ENCODE peak calls at places on chromosomes 2 and 18, in five cellular contexts. One of them, this sample, is unnamed.

GRCh38 chr2:196381464-196381863 is 210.1 kb upstream of the STK17B start:
- DNase-seq in K562: no peak
- DNase-seq in IMR-90: no peak
- DNase-seq in neural progenitor cell: no peak
- DNase-seq in GM23248: no peak
- DNase-seq in this sample: no peak

GRCh38 chr2:227324671-227325055 is 388 bp upstream of the MFF start:
- DNase-seq in neural progenitor cell: peak
- DNase-seq in K562: peak
- DNase-seq in GM23248: no peak
- DNase-seq in IMR-90: peak
- DNase-seq in this sample: no peak

GRCh38 chr2:100142393-100142792 is at the start of gene AFF3:
- DNase-seq in IMR-90: no peak
- DNase-seq in neural progenitor cell: no peak
- DNase-seq in K562: no peak
- DNase-seq in GM23248: no peak
- DNase-seq in this sample: peak

GRCh38 chr2:65823511-65823910 is 391.1 kb upstream of the SPRED2 start:
- DNase-seq in IMR-90: no peak
- DNase-seq in K562: no peak
- DNase-seq in neural progenitor cell: no peak
- DNase-seq in GM23248: no peak
- DNase-seq in this sample: no peak

GRCh38 chr18:46148810-46149209 is 44.6 kb downstream of the HAUS1 start:
- DNase-seq in neural progenitor cell: peak
- DNase-seq in IMR-90: peak
- DNase-seq in K562: peak
- DNase-seq in GM23248: peak
- DNase-seq in this sample: peak

GRCh38 chr2:186032930-186033329 is 294.3 kb downstream of the FSIP2 start:
- DNase-seq in GM23248: no peak
- DNase-seq in K562: no peak
- DNase-seq in neural progenitor cell: no peak
- DNase-seq in IMR-90: no peak
- DNase-seq in this sample: no peak

GRCh38 chr2:191675807-191676667 is 1.9 kb upstream of the NABP1 start:
- DNase-seq in IMR-90: no peak
- DNase-seq in K562: no peak
- DNase-seq in neural progenitor cell: no peak
- DNase-seq in GM23248: no peak
- DNase-seq in this sample: peak

GRCh38 chr2:141590620-141591019 is 540.2 kb downstream of the LRP1B start:
- DNase-seq in IMR-90: no peak
- DNase-seq in neural progenitor cell: no peak
- DNase-seq in K562: no peak
- DNase-seq in GM23248: no peak
- DNase-seq in this sample: no peak

GRCh38 chr18:39191931-39192330 is 1626.3 kb upstream of the CELF4 start:
- DNase-seq in K562: peak
- DNase-seq in neural progenitor cell: no peak
- DNase-seq in IMR-90: no peak
- DNase-seq in GM23248: no peak
- DNase-seq in this sample: no peak

GRCh38 chr2:100941646-100942240 is 60.3 kb upstream of the RPL31 start:
- DNase-seq in GM23248: peak
- DNase-seq in neural progenitor cell: no peak
- DNase-seq in K562: no peak
- DNase-seq in IMR-90: peak
- DNase-seq in this sample: no peak

GRCh38 chr2:105592288-105592687 is 152.4 kb upstream of the NCK2 start:
- DNase-seq in K562: no peak
- DNase-seq in IMR-90: no peak
- DNase-seq in neural progenitor cell: no peak
- DNase-seq in GM23248: no peak
- DNase-seq in this sample: no peak

GRCh38 chr2:215137741-215138340 is 585 bp downstream of the ABCA12 start:
- DNase-seq in GM23248: peak
- DNase-seq in IMR-90: peak
- DNase-seq in K562: no peak
- DNase-seq in neural progenitor cell: no peak
- DNase-seq in this sample: no peak

GRCh38 chr18:50266248-50266704 is at the start of gene CFAP53:
- DNase-seq in IMR-90: peak
- DNase-seq in neural progenitor cell: peak
- DNase-seq in GM23248: peak
- DNase-seq in K562: no peak
- DNase-seq in this sample: peak

GRCh38 chr2:9201185-9201891 is 5.3 kb upstream of the ASAP2 start:
- DNase-seq in neural progenitor cell: no peak
- DNase-seq in IMR-90: peak
- DNase-seq in GM23248: peak
- DNase-seq in K562: no peak
- DNase-seq in this sample: no peak

GRCh38 chr18:42813570-42813969 is 301.9 kb downstream of the RIT2 start:
- DNase-seq in IMR-90: no peak
- DNase-seq in neural progenitor cell: no peak
- DNase-seq in GM23248: no peak
- DNase-seq in K562: no peak
- DNase-seq in this sample: no peak

GRCh38 chr2:8115451-8115850 is 566.4 kb upstream of the ID2 start:
- DNase-seq in neural progenitor cell: no peak
- DNase-seq in IMR-90: no peak
- DNase-seq in GM23248: no peak
- DNase-seq in K562: no peak
- DNase-seq in this sample: no peak

GRCh38 chr2:42132066-42132965 is 36.8 kb upstream of the EML4 start:
- DNase-seq in IMR-90: peak
- DNase-seq in GM23248: peak
- DNase-seq in K562: no peak
- DNase-seq in neural progenitor cell: no peak
- DNase-seq in this sample: no peak

GRCh38 chr2:211867845-211868361 is 670.7 kb downstream of the ERBB4 start:
- DNase-seq in neural progenitor cell: no peak
- DNase-seq in GM23248: peak
- DNase-seq in IMR-90: peak
- DNase-seq in K562: no peak
- DNase-seq in this sample: no peak

GRCh38 chr18:63160172-63160995 is 159.2 kb downstream of the BCL2 start:
- DNase-seq in IMR-90: no peak
- DNase-seq in K562: no peak
- DNase-seq in neural progenitor cell: no peak
- DNase-seq in GM23248: no peak
- DNase-seq in this sample: no peak

GRCh38 chr2:162317910-162318279 is 589 bp downstream of the IFIH1 start:
- DNase-seq in K562: no peak
- DNase-seq in GM23248: peak
- DNase-seq in IMR-90: no peak
- DNase-seq in neural progenitor cell: no peak
- DNase-seq in this sample: peak

GRCh38 chr2:141417246-141417797 is 713.5 kb downstream of the LRP1B start:
- DNase-seq in K562: no peak
- DNase-seq in neural progenitor cell: no peak
- DNase-seq in IMR-90: peak
- DNase-seq in GM23248: no peak
- DNase-seq in this sample: no peak

GRCh38 chr18:55321268-55322175 is 266.5 kb downstream of the TCF4 start:
- DNase-seq in neural progenitor cell: peak
- DNase-seq in IMR-90: peak
- DNase-seq in K562: no peak
- DNase-seq in GM23248: peak
- DNase-seq in this sample: peak

GRCh38 chr2:144996225-144996795 is 476.4 kb upstream of the ZEB2 start:
- DNase-seq in GM23248: peak
- DNase-seq in K562: no peak
- DNase-seq in IMR-90: peak
- DNase-seq in neural progenitor cell: no peak
- DNase-seq in this sample: no peak

GRCh38 chr2:107633580-107634147 is 193.0 kb upstream of the RGPD4 start:
- DNase-seq in K562: peak
- DNase-seq in IMR-90: peak
- DNase-seq in neural progenitor cell: no peak
- DNase-seq in GM23248: peak
- DNase-seq in this sample: no peak

GRCh38 chr2:184938221-184938985 is 340.1 kb downstream of the ZNF804A start:
- DNase-seq in neural progenitor cell: peak
- DNase-seq in GM23248: peak
- DNase-seq in K562: no peak
- DNase-seq in IMR-90: no peak
- DNase-seq in this sample: no peak

GRCh38 chr2:101146535-101146934 is 4.6 kb downstream of the TBC1D8 start:
- DNase-seq in GM23248: no peak
- DNase-seq in IMR-90: no peak
- DNase-seq in K562: no peak
- DNase-seq in neural progenitor cell: no peak
- DNase-seq in this sample: no peak

GRCh38 chr2:127208313-127208712 is 11.8 kb downstream of the CYP27C1 start:
- DNase-seq in GM23248: peak
- DNase-seq in IMR-90: peak
- DNase-seq in K562: no peak
- DNase-seq in neural progenitor cell: peak
- DNase-seq in this sample: no peak

GRCh38 chr2:69322631-69323030 is 64.4 kb downstream of the GFPT1 start:
- DNase-seq in K562: no peak
- DNase-seq in neural progenitor cell: no peak
- DNase-seq in GM23248: no peak
- DNase-seq in IMR-90: no peak
- DNase-seq in this sample: no peak

GRCh38 chr2:109063326-109063670 is 65.7 kb upstream of the SH3RF3 start:
- DNase-seq in GM23248: no peak
- DNase-seq in IMR-90: no peak
- DNase-seq in neural progenitor cell: no peak
- DNase-seq in K562: no peak
- DNase-seq in this sample: no peak

GRCh38 chr2:230757476-230757875 is 44.8 kb downstream of the CAB39 start:
- DNase-seq in neural progenitor cell: no peak
- DNase-seq in K562: no peak
- DNase-seq in IMR-90: peak
- DNase-seq in GM23248: peak
- DNase-seq in this sample: no peak

GRCh38 chr2:20472569-20472968 is 25.7 kb downstream of the RHOB start:
- DNase-seq in neural progenitor cell: no peak
- DNase-seq in IMR-90: no peak
- DNase-seq in GM23248: no peak
- DNase-seq in K562: no peak
- DNase-seq in this sample: no peak

GRCh38 chr18:34386803-34387202 is 162.1 kb upstream of the NOL4 start:
- DNase-seq in neural progenitor cell: no peak
- DNase-seq in K562: no peak
- DNase-seq in IMR-90: no peak
- DNase-seq in GM23248: no peak
- DNase-seq in this sample: no peak

GRCh38 chr2:207356604-207357003 is 173.2 kb upstream of the CREB1 start:
- DNase-seq in K562: no peak
- DNase-seq in GM23248: no peak
- DNase-seq in IMR-90: no peak
- DNase-seq in neural progenitor cell: no peak
- DNase-seq in this sample: no peak

GRCh38 chr18:3245853-3246635 is 1.6 kb upstream of the MYL12A start:
- DNase-seq in IMR-90: peak
- DNase-seq in K562: peak
- DNase-seq in neural progenitor cell: peak
- DNase-seq in GM23248: peak
- DNase-seq in this sample: peak

GRCh38 chr2:237501892-237502513 is 15.0 kb downstream of the MLPH start:
- DNase-seq in IMR-90: peak
- DNase-seq in K562: no peak
- DNase-seq in GM23248: peak
- DNase-seq in neural progenitor cell: no peak
- DNase-seq in this sample: no peak

GRCh38 chr2:121868652-121869051 is 113.2 kb downstream of the TSN start:
- DNase-seq in GM23248: no peak
- DNase-seq in IMR-90: no peak
- DNase-seq in K562: no peak
- DNase-seq in neural progenitor cell: no peak
- DNase-seq in this sample: no peak

GRCh38 chr2:113282747-113283533 is 4.2 kb upstream of the PAX8 start:
- DNase-seq in neural progenitor cell: peak
- DNase-seq in GM23248: peak
- DNase-seq in IMR-90: peak
- DNase-seq in K562: no peak
- DNase-seq in this sample: no peak

GRCh38 chr2:83394134-83394965 is 1064.7 kb downstream of the SUCLG1 start:
- DNase-seq in K562: no peak
- DNase-seq in GM23248: no peak
- DNase-seq in neural progenitor cell: no peak
- DNase-seq in IMR-90: no peak
- DNase-seq in this sample: no peak
- H2AFZ ChIP-seq in K562: no peak
- H2AFZ ChIP-seq in GM23248: no peak
- H2AFZ ChIP-seq in neural progenitor cell: no peak
- H2AFZ ChIP-seq in IMR-90: no peak
- H2AFZ ChIP-seq in this sample: no peak

GRCh38 chr2:134718095-134718955 is 475 bp downstream of the TMEM163 start:
- DNase-seq in IMR-90: no peak
- DNase-seq in GM23248: peak
- DNase-seq in neural progenitor cell: peak
- DNase-seq in K562: no peak
- DNase-seq in this sample: no peak
- H2AFZ ChIP-seq in IMR-90: peak
- H2AFZ ChIP-seq in GM23248: no peak
- H2AFZ ChIP-seq in neural progenitor cell: peak
- H2AFZ ChIP-seq in K562: no peak
- H2AFZ ChIP-seq in this sample: no peak

DNA sequence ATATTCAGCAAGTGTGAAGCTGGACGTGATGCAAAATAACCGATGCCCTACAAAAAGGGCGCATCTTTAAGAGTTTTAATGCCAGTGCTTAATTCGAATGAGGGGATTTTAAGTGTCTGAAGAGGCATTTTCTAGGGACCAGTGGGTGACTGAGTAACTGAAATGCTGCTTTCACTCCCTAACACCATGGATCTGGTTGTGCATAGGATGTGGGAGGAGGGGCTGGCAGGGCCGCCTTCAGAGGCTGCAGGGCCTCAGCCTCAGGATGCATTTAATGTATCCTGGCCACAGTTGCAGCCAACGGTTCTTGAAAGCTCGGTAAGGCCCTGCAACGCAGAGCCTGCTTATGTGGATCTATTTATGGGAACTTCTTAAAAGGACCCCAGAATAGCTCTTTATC is 25.8 kb upstream of the IL18RAP start:
- DNase-seq in GM23248: no peak
- DNase-seq in K562: no peak
- DNase-seq in IMR-90: no peak
- DNase-seq in neural progenitor cell: peak
- DNase-seq in this sample: no peak
- H2AFZ ChIP-seq in GM23248: no peak
- H2AFZ ChIP-seq in K562: no peak
- H2AFZ ChIP-seq in IMR-90: no peak
- H2AFZ ChIP-seq in neural progenitor cell: peak
- H2AFZ ChIP-seq in this sample: no peak

GRCh38 chr2:171923206-171923605 is 945 bp downstream of the HAT1 start:
- DNase-seq in GM23248: peak
- DNase-seq in K562: no peak
- DNase-seq in IMR-90: peak
- DNase-seq in neural progenitor cell: no peak
- DNase-seq in this sample: peak
- H2AFZ ChIP-seq in GM23248: peak
- H2AFZ ChIP-seq in K562: peak
- H2AFZ ChIP-seq in IMR-90: peak
- H2AFZ ChIP-seq in neural progenitor cell: no peak
- H2AFZ ChIP-seq in this sample: peak